ENCODE peak calls at places on chromosomes 13 and 19, in six cellular contexts. G, X, C, B, R and Z are unnamed samples.

GRCh38 chr13:72638059-72638815 is 89.2 kb downstream of the MZT1 start:
- DNase-seq in G (no peak), X (no peak), C (no peak), B (no peak), R (no peak), Z (no peak)

GRCh38 chr13:110014719-110015118 is 228.3 kb upstream of the IRS2 start:
- DNase-seq in G (no peak), X (no peak), C (no peak), B (no peak), R (no peak), Z (no peak)

GRCh38 chr19:51807111-51807701 is 12.2 kb downstream of the FPR3 start:
- DNase-seq in G (no peak), X (no peak), C (no peak), B (no peak), R (no peak), Z (no peak)

GRCh38 chr19:10565028-10565566 is 713 bp downstream of the KRI1 start:
- DNase-seq in G (no peak), X (no peak), C (peak), B (no peak), R (no peak), Z (peak)

GRCh38 chr13:79187917-79188699 is 217.9 kb downstream of the RBM26 start:
- DNase-seq in G (no peak), X (no peak), C (no peak), B (no peak), R (no peak), Z (no peak)

GRCh38 chr13:77874406-77874805 is 44.2 kb downstream of the EDNRB start:
- DNase-seq in G (no peak), X (no peak), C (no peak), B (no peak), R (no peak), Z (no peak)

GRCh38 chr13:33128134-33128533 is 111.9 kb downstream of the KL start:
- DNase-seq in G (no peak), X (no peak), C (no peak), B (no peak), R (no peak), Z (no peak)

GRCh38 chr13:48108106-48108505 is 13.2 kb upstream of the MED4 start:
- DNase-seq in G (no peak), X (no peak), C (no peak), B (no peak), R (no peak), Z (no peak)

GRCh38 chr13:94968040-94968756 is 255.9 kb upstream of the SOX21 start:
- DNase-seq in G (no peak), X (peak), C (no peak), B (no peak), R (peak), Z (no peak)

GRCh38 chr19:31070126-31070525 is 279.1 kb downstream of the TSHZ3 start:
- DNase-seq in G (no peak), X (no peak), C (no peak), B (no peak), R (no peak), Z (peak)

GRCh38 chr19:3325451-3325850 is 40.9 kb upstream of the NFIC start:
- DNase-seq in G (no peak), X (no peak), C (no peak), B (no peak), R (no peak), Z (no peak)

GRCh38 chr13:85519363-85519762 is 279.9 kb downstream of the SLITRK6 start:
- DNase-seq in G (no peak), X (no peak), C (no peak), B (no peak), R (no peak), Z (no peak)

GRCh38 chr19:55586976-55587668 is 6.5 kb upstream of the ZNF579 start:
- DNase-seq in G (peak), X (peak), C (peak), B (peak), R (peak), Z (peak)

GRCh38 chr13:75770164-75771145 is 134.3 kb downstream of the LMO7 start:
- DNase-seq in G (no peak), X (no peak), C (no peak), B (no peak), R (no peak), Z (no peak)

GRCh38 chr13:98433654-98434053 is 143.3 kb downstream of the STK24 start:
- DNase-seq in G (no peak), X (no peak), C (no peak), B (no peak), R (no peak), Z (no peak)

GRCh38 chr19:42066075-42066754 is 3.8 kb downstream of the GRIK5 start:
- DNase-seq in G (no peak), X (peak), C (no peak), B (no peak), R (no peak), Z (no peak)

GRCh38 chr13:109271991-109272454 is 514.4 kb downstream of the IRS2 start:
- DNase-seq in G (no peak), X (no peak), C (no peak), B (no peak), R (no peak), Z (no peak)

GRCh38 chr19:17394891-17395415 is 957 bp upstream of the CCDC194 start:
- DNase-seq in G (no peak), X (no peak), C (peak), B (peak), R (no peak), Z (peak)

GRCh38 chr13:77291779-77292178 is 35.1 kb downstream of the MYCBP2 start:
- DNase-seq in G (no peak), X (no peak), C (no peak), B (no peak), R (no peak), Z (no peak)

GRCh38 chr13:95533545-95534135 is 18.9 kb upstream of the CLDN10 start:
- DNase-seq in G (no peak), X (no peak), C (peak), B (no peak), R (no peak), Z (no peak)

GRCh38 chr19:2557093-2557440 is 81.1 kb downstream of the GADD45B start:
- DNase-seq in G (no peak), X (no peak), C (no peak), B (no peak), R (no peak), Z (no peak)

GRCh38 chr19:54674021-54674617 is 11.3 kb downstream of the LILRB4 start:
- DNase-seq in G (no peak), X (no peak), C (no peak), B (no peak), R (no peak), Z (no peak)

GRCh38 chr19:35033067-35034004 is 3.1 kb downstream of the SCN1B start:
- DNase-seq in G (no peak), X (no peak), C (no peak), B (no peak), R (no peak), Z (no peak)

GRCh38 chr19:17687857-17688784 is at the start of gene UNC13A:
- DNase-seq in G (no peak), X (peak), C (peak), B (no peak), R (peak), Z (peak)

GRCh38 chr13:28455580-28456194 is 39.2 kb downstream of the FLT1 start:
- DNase-seq in G (no peak), X (no peak), C (no peak), B (no peak), R (no peak), Z (no peak)

GRCh38 chr19:2345794-2346663 is 14.0 kb upstream of the TMPRSS9 start:
- DNase-seq in G (no peak), X (peak), C (peak), B (no peak), R (no peak), Z (peak)

GRCh38 chr19:44552324-44552723 is 22.8 kb upstream of the CEACAM20 start:
- DNase-seq in G (no peak), X (no peak), C (no peak), B (no peak), R (no peak), Z (peak)

GRCh38 chr19:19352823-19353222 is 32.2 kb downstream of the MAU2 start:
- DNase-seq in G (no peak), X (no peak), C (no peak), B (no peak), R (no peak), Z (no peak)

GRCh38 chr13:59494560-59494970 is 669.2 kb downstream of the DIAPH3 start:
- DNase-seq in G (peak), X (no peak), C (no peak), B (no peak), R (no peak), Z (peak)

GRCh38 chr13:23679214-23679613 is 109.0 kb downstream of the TNFRSF19 start:
- DNase-seq in G (peak), X (no peak), C (no peak), B (no peak), R (no peak), Z (no peak)

GRCh38 chr19:6768236-6768785 is 1.1 kb upstream of the SH2D3A start:
- DNase-seq in G (no peak), X (no peak), C (no peak), B (no peak), R (no peak), Z (no peak)

GRCh38 chr19:6766357-6767080 is 716 bp downstream of the SH2D3A start:
- DNase-seq in G (no peak), X (no peak), C (no peak), B (no peak), R (no peak), Z (no peak)

GRCh38 chr19:6767081-6767356 is 216 bp downstream of the SH2D3A start:
- DNase-seq in G (no peak), X (no peak), C (no peak), B (no peak), R (no peak), Z (no peak)

GRCh38 chr19:6767357-6768235 is at the start of gene SH2D3A:
- DNase-seq in G (no peak), X (no peak), C (peak), B (no peak), R (peak), Z (peak)

DNA sequence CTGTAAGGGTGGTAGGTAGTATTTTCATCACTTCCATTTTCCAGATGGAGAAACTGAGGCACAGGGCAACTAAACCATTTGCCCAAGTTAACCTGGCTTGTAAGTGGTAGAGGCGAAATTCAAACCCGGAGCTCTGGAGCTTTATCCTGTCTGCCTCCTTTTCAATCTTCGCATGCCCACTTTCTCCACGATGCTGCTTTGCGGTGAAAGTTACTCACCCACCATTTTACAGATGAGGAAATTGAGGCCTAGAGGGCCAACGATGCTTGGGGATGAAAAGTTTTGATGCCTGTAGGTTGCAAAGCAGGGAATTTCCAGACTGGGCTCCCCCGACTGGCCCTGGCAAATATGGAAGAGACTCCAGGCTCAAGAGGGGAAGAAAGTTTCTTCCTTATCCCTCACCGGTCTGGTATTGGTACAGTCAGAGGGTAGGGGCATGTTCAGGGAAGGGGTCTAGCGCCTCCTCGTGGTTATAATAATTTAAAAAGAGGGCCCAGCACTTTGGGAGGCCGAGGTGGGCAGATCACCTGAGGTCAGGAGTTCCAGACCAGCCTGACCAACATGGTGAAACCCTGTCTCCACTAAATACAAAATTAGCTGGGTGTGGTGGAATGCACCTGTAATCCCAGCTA is 1.9 kb upstream of the SH2D3A start:
- DNase-seq in G (no peak), X (no peak), C (no peak), B (no peak), R (no peak), Z (no peak)
- TF ChIP-seq CTCF in G (peak), X (no peak), C (no peak), B (no peak), R (peak), Z (no peak)

DNA sequence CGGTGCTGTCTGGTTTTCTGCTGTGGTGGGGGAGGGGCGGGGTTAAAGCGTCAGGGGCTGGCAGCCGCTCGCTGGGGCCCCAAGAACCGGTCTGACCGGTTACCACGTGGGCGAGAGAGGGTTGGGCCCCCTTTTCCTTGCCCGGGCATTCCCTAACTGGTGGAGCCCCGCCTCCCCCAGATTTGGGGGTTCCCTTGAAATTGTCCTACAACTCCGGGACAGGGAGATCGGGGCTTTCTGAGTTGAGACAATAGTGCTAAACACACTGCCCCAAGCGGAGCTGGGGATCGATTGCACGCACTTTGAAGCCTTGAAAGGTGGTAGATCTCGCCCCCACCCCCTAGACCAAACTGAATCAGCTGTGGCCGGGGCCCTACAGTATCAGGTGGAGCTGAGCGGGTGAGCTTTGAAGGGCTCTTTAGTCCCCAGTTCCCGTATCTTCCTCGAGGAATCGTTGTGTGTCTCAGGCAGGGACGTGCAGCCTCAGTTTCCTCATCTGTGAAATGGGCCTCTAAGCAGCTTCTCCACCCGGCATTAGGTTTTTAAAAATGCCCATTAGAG is 4.8 kb downstream of the IER2 start:
- DNase-seq in G (no peak), X (no peak), C (peak), B (peak), R (peak), Z (peak)
- TF ChIP-seq CTCF in G (peak), X (no peak), C (no peak), B (peak), R (peak), Z (no peak)

GRCh38 chr19:15787611-15788155 is at the start of gene OR10H5:
- DNase-seq in G (no peak), X (no peak), C (no peak), B (no peak), R (no peak), Z (no peak)
- TF ChIP-seq CTCF in G (no peak), X (no peak), C (no peak), B (no peak), R (no peak), Z (no peak)

DNA sequence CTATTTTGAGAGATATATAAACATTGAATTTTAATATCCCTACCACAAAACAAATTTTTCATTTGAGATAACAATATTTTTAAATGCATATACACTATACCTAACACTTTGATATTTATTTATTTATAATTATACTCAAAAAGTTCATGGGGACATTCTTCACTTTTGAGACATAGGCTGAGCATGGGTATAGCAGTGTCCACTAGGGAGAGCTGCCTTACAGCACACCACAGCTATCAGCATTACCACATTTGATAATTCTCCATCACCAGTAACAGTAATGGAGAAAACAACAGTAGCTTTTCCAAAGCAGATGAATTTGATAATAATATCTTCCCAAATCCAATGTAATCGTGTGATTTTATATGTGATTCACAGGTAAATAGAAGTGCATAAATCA is 626.1 kb downstream of the DACH1 start:
- DNase-seq in G (no peak), X (no peak), C (no peak), B (no peak), R (no peak), Z (no peak)
- TF ChIP-seq CTCF in G (peak), X (peak), C (no peak), B (no peak), R (peak), Z (no peak)

DNA sequence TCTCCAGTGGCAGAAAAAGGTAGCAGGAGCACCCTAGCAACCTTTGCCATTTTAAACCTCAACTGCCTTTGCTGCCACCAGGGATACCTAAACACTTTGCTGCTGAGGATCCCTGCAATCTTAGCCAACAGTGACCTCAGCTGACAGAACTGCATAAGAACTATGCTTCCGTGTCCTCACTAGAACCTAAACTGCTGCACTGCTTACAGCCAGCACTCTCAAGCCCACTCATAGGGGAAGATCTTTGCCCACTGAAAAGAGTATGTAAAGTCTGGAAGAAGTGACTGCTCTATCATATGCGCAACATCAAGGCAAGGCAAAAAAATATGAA is 270.0 kb upstream of the PCDH20 start:
- DNase-seq in G (no peak), X (no peak), C (no peak), B (no peak), R (no peak), Z (no peak)
- TF ChIP-seq CTCF in G (no peak), X (peak), C (no peak), B (no peak), R (peak), Z (no peak)

DNA sequence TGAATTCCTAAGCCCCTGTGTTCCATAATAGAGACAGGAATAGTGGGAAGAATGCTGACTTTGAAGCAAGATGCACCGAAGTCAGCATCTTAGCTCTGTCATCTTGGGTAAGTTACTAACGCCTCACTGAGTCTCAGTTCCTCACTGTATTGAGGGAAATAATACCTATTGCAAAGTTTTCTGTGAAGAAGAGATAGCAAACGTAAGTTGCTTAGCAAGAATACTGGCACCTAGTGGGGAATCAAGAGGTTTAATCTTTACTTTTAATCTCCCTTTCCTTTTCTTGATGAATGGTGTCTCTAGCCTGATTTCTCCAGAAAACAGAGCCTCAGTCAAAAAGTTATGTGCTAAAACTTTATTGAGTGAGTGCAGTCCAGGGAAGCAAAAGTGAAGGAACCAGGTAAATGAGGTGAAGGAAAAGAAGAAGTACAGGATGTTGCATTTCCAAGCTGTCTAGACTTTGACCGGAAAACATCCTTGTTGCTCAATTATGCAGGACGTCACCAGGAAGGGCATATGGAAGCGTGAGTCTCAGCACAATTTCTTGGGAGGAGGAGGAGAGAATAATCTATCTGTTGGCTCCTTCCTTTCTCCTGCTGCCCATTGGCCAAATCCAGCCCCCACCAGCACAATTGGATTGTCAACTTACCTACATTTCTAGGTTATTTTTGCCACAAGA is 210.0 kb downstream of the B3GLCT start:
- DNase-seq in G (no peak), X (no peak), C (no peak), B (no peak), R (no peak), Z (no peak)
- TF ChIP-seq CTCF in G (peak), X (no peak), C (no peak), B (no peak), R (peak), Z (no peak)

GRCh38 chr13:55244991-55245644 is 1895.6 kb upstream of the PRR20A start:
- DNase-seq in G (no peak), X (no peak), C (no peak), B (no peak), R (no peak), Z (peak)
- TF ChIP-seq CTCF in G (no peak), X (no peak), C (no peak), B (no peak), R (peak), Z (peak)

GRCh38 chr13:80824231-80824630 is 483.3 kb upstream of the SPRY2 start:
- DNase-seq in G (no peak), X (no peak), C (no peak), B (no peak), R (no peak), Z (no peak)
- TF ChIP-seq CTCF in G (no peak), X (no peak), C (no peak), B (no peak), R (no peak), Z (no peak)